ENCODE peak calls at places on chromosome 10, in nine cellular contexts. One of them, this sample, is unnamed.

GRCh38 chr10:126391162-126391880 is 3.0 kb upstream of the ADAM12 start:
- DNase-seq in esophagus squamous epithelium: no peak
- DNase-seq in fibroblast of pulmonary artery: peak
- DNase-seq in endothelial cell: no peak
- DNase-seq in cardiac muscle cell: no peak
- DNase-seq in foreskin fibroblast: peak
- DNase-seq in PC-9: no peak
- DNase-seq in left ventricle myocardium inferior: no peak
- DNase-seq in lower lobe of right lung: no peak
- DNase-seq in this sample: no peak

GRCh38 chr10:92087750-92088395 is 164.3 kb downstream of the BTAF1 start:
- DNase-seq in esophagus squamous epithelium: peak
- DNase-seq in fibroblast of pulmonary artery: peak
- DNase-seq in endothelial cell: peak
- DNase-seq in cardiac muscle cell: peak
- DNase-seq in foreskin fibroblast: peak
- DNase-seq in PC-9: peak
- DNase-seq in left ventricle myocardium inferior: peak
- DNase-seq in lower lobe of right lung: peak
- DNase-seq in this sample: peak

GRCh38 chr10:6202098-6202683 is 541 bp upstream of the PFKFB3 start:
- DNase-seq in esophagus squamous epithelium: no peak
- DNase-seq in fibroblast of pulmonary artery: no peak
- DNase-seq in endothelial cell: peak
- DNase-seq in cardiac muscle cell: no peak
- DNase-seq in foreskin fibroblast: no peak
- DNase-seq in PC-9: no peak
- DNase-seq in left ventricle myocardium inferior: no peak
- DNase-seq in lower lobe of right lung: no peak
- DNase-seq in this sample: no peak

GRCh38 chr10:14063531-14064317 is 267.0 kb downstream of the FRMD4A start:
- DNase-seq in esophagus squamous epithelium: no peak
- DNase-seq in fibroblast of pulmonary artery: peak
- DNase-seq in endothelial cell: no peak
- DNase-seq in cardiac muscle cell: peak
- DNase-seq in foreskin fibroblast: peak
- DNase-seq in PC-9: no peak
- DNase-seq in left ventricle myocardium inferior: no peak
- DNase-seq in lower lobe of right lung: no peak
- DNase-seq in this sample: peak

GRCh38 chr10:133210398-133211140 is 19.4 kb upstream of the UTF1 start:
- DNase-seq in esophagus squamous epithelium: no peak
- DNase-seq in fibroblast of pulmonary artery: no peak
- DNase-seq in endothelial cell: no peak
- DNase-seq in cardiac muscle cell: no peak
- DNase-seq in foreskin fibroblast: no peak
- DNase-seq in PC-9: no peak
- DNase-seq in left ventricle myocardium inferior: no peak
- DNase-seq in lower lobe of right lung: no peak
- DNase-seq in this sample: no peak

GRCh38 chr10:35412900-35413491 is 76.7 kb downstream of the CCNY start:
- DNase-seq in esophagus squamous epithelium: no peak
- DNase-seq in fibroblast of pulmonary artery: peak
- DNase-seq in endothelial cell: no peak
- DNase-seq in cardiac muscle cell: no peak
- DNase-seq in foreskin fibroblast: no peak
- DNase-seq in PC-9: peak
- DNase-seq in left ventricle myocardium inferior: no peak
- DNase-seq in lower lobe of right lung: no peak
- DNase-seq in this sample: no peak

GRCh38 chr10:127431525-127431924 is 117.6 kb upstream of the NPS start:
- DNase-seq in esophagus squamous epithelium: no peak
- DNase-seq in fibroblast of pulmonary artery: no peak
- DNase-seq in endothelial cell: no peak
- DNase-seq in cardiac muscle cell: no peak
- DNase-seq in foreskin fibroblast: no peak
- DNase-seq in PC-9: no peak
- DNase-seq in left ventricle myocardium inferior: no peak
- DNase-seq in lower lobe of right lung: no peak
- DNase-seq in this sample: no peak

GRCh38 chr10:133027480-133027879 is 60.2 kb upstream of the ADGRA1 start:
- DNase-seq in esophagus squamous epithelium: no peak
- DNase-seq in fibroblast of pulmonary artery: no peak
- DNase-seq in endothelial cell: no peak
- DNase-seq in cardiac muscle cell: no peak
- DNase-seq in foreskin fibroblast: no peak
- DNase-seq in PC-9: no peak
- DNase-seq in left ventricle myocardium inferior: no peak
- DNase-seq in lower lobe of right lung: no peak
- DNase-seq in this sample: no peak

GRCh38 chr10:118373786-118374185 is 31.7 kb upstream of the FAM204A start:
- DNase-seq in esophagus squamous epithelium: no peak
- DNase-seq in fibroblast of pulmonary artery: peak
- DNase-seq in endothelial cell: no peak
- DNase-seq in cardiac muscle cell: no peak
- DNase-seq in foreskin fibroblast: peak
- DNase-seq in PC-9: peak
- DNase-seq in left ventricle myocardium inferior: no peak
- DNase-seq in lower lobe of right lung: no peak
- DNase-seq in this sample: no peak

GRCh38 chr10:33665512-33665911 is 331.0 kb upstream of the NRP1 start:
- DNase-seq in esophagus squamous epithelium: no peak
- DNase-seq in fibroblast of pulmonary artery: peak
- DNase-seq in endothelial cell: no peak
- DNase-seq in cardiac muscle cell: no peak
- DNase-seq in foreskin fibroblast: peak
- DNase-seq in PC-9: no peak
- DNase-seq in left ventricle myocardium inferior: no peak
- DNase-seq in lower lobe of right lung: no peak
- DNase-seq in this sample: no peak

GRCh38 chr10:70169661-70170364 is 501 bp downstream of the SAR1A start:
- DNase-seq in esophagus squamous epithelium: no peak
- DNase-seq in fibroblast of pulmonary artery: no peak
- DNase-seq in endothelial cell: no peak
- DNase-seq in cardiac muscle cell: no peak
- DNase-seq in foreskin fibroblast: no peak
- DNase-seq in PC-9: no peak
- DNase-seq in left ventricle myocardium inferior: no peak
- DNase-seq in lower lobe of right lung: peak
- DNase-seq in this sample: no peak

GRCh38 chr10:17744395-17744841 is 7.6 kb upstream of the TMEM236 start:
- DNase-seq in esophagus squamous epithelium: no peak
- DNase-seq in fibroblast of pulmonary artery: peak
- DNase-seq in endothelial cell: no peak
- DNase-seq in cardiac muscle cell: no peak
- DNase-seq in foreskin fibroblast: no peak
- DNase-seq in PC-9: no peak
- DNase-seq in left ventricle myocardium inferior: no peak
- DNase-seq in lower lobe of right lung: no peak
- DNase-seq in this sample: no peak

GRCh38 chr10:132486539-132487121 is 51.0 kb upstream of the INPP5A start:
- DNase-seq in esophagus squamous epithelium: no peak
- DNase-seq in fibroblast of pulmonary artery: no peak
- DNase-seq in endothelial cell: no peak
- DNase-seq in cardiac muscle cell: no peak
- DNase-seq in foreskin fibroblast: no peak
- DNase-seq in PC-9: no peak
- DNase-seq in left ventricle myocardium inferior: no peak
- DNase-seq in lower lobe of right lung: peak
- DNase-seq in this sample: no peak

GRCh38 chr10:132200344-132201110 is 13.8 kb downstream of the DPYSL4 start:
- DNase-seq in esophagus squamous epithelium: no peak
- DNase-seq in fibroblast of pulmonary artery: no peak
- DNase-seq in endothelial cell: no peak
- DNase-seq in cardiac muscle cell: no peak
- DNase-seq in foreskin fibroblast: no peak
- DNase-seq in PC-9: no peak
- DNase-seq in left ventricle myocardium inferior: no peak
- DNase-seq in lower lobe of right lung: peak
- DNase-seq in this sample: no peak

GRCh38 chr10:7301039-7301768 is 109.6 kb downstream of the SFMBT2 start:
- DNase-seq in esophagus squamous epithelium: no peak
- DNase-seq in fibroblast of pulmonary artery: peak
- DNase-seq in endothelial cell: peak
- DNase-seq in cardiac muscle cell: peak
- DNase-seq in foreskin fibroblast: no peak
- DNase-seq in PC-9: no peak
- DNase-seq in left ventricle myocardium inferior: no peak
- DNase-seq in lower lobe of right lung: no peak
- DNase-seq in this sample: no peak

GRCh38 chr10:85224366-85224960 is 896.1 kb downstream of the CCSER2 start:
- DNase-seq in esophagus squamous epithelium: no peak
- DNase-seq in fibroblast of pulmonary artery: no peak
- DNase-seq in endothelial cell: no peak
- DNase-seq in cardiac muscle cell: no peak
- DNase-seq in foreskin fibroblast: no peak
- DNase-seq in PC-9: no peak
- DNase-seq in left ventricle myocardium inferior: no peak
- DNase-seq in lower lobe of right lung: no peak
- DNase-seq in this sample: no peak

GRCh38 chr10:79995979-79996629 is 47.2 kb upstream of the SFTPD start:
- DNase-seq in esophagus squamous epithelium: no peak
- DNase-seq in fibroblast of pulmonary artery: no peak
- DNase-seq in endothelial cell: no peak
- DNase-seq in cardiac muscle cell: no peak
- DNase-seq in foreskin fibroblast: no peak
- DNase-seq in PC-9: no peak
- DNase-seq in left ventricle myocardium inferior: no peak
- DNase-seq in lower lobe of right lung: no peak
- DNase-seq in this sample: no peak

DNA sequence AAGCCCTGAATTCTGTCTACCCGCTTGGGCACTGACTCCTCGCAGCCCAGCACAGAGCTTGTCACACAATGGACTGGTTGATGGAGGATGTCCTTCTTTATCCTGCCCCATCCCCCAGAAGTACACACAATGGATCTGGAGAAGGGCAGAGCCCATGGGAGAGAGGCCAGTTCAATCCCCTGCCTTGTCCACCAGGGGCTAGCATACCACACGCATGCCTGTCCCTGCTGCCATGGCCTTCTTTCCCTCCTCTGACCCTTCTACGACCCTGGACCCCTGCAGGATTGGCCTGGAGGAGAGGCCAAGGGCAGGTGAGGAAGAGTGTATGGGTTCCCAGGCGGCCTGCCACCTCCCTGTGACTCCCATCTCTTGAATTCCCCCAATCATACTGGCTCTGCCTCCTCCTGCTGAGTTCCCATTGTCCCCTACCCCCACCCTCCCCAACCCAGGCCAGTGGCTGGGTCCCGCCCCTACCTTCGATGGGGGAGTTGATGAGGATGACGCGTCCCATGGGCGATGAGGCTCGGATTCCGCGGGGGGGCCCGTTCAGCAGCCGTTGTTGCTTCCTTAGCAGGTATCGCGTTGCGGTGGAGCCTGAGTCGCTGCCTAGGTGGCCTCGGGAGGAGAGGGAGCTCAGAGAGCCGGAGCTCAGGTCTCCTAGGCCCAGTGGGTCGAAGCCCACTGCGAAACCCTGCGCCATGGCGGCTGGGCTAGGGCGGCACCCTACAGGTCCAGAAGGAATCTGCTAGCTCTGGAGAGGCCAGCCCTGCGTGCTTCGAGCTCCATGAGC is 1.2 kb downstream of the PDZD7 start:
- DNase-seq in esophagus squamous epithelium: no peak
- DNase-seq in fibroblast of pulmonary artery: no peak
- DNase-seq in endothelial cell: peak
- DNase-seq in cardiac muscle cell: peak
- DNase-seq in foreskin fibroblast: no peak
- DNase-seq in PC-9: no peak
- DNase-seq in left ventricle myocardium inferior: no peak
- DNase-seq in lower lobe of right lung: no peak
- DNase-seq in this sample: no peak
- TF ChIP-seq CTCF in esophagus squamous epithelium: no peak
- TF ChIP-seq CTCF in fibroblast of pulmonary artery: peak
- TF ChIP-seq CTCF in endothelial cell: no peak
- TF ChIP-seq CTCF in cardiac muscle cell: peak
- TF ChIP-seq CTCF in foreskin fibroblast: peak
- TF ChIP-seq CTCF in PC-9: no peak
- TF ChIP-seq CTCF in left ventricle myocardium inferior: no peak
- TF ChIP-seq CTCF in lower lobe of right lung: no peak
- TF ChIP-seq CTCF in this sample: no peak

DNA sequence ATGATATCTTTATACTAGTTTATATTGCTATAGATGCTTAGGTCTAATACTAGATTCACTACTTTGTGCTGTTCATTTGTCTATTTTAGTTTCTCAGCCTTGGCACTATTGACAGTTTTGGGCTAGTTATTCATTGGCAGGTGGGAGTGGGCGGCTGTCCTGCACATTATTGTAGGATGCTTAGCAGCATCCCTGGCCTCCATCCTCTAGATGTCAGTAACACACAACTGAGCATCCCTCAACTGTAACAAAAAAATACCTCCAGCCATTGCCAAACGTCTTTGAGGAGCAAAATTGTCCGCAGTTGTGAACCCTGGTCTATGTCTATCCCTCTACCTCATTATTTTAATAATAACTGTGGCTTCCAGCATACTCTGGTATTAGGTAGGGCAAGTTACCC is 34.4 kb upstream of the PNLIP start:
- DNase-seq in esophagus squamous epithelium: no peak
- DNase-seq in fibroblast of pulmonary artery: no peak
- DNase-seq in endothelial cell: no peak
- DNase-seq in cardiac muscle cell: no peak
- DNase-seq in foreskin fibroblast: no peak
- DNase-seq in PC-9: no peak
- DNase-seq in left ventricle myocardium inferior: no peak
- DNase-seq in lower lobe of right lung: no peak
- DNase-seq in this sample: no peak
- TF ChIP-seq CTCF in esophagus squamous epithelium: no peak
- TF ChIP-seq CTCF in fibroblast of pulmonary artery: no peak
- TF ChIP-seq CTCF in endothelial cell: no peak
- TF ChIP-seq CTCF in cardiac muscle cell: no peak
- TF ChIP-seq CTCF in foreskin fibroblast: no peak
- TF ChIP-seq CTCF in PC-9: no peak
- TF ChIP-seq CTCF in left ventricle myocardium inferior: no peak
- TF ChIP-seq CTCF in lower lobe of right lung: no peak
- TF ChIP-seq CTCF in this sample: no peak

GRCh38 chr10:104127411-104127810 is 5.4 kb downstream of the SFR1 start:
- DNase-seq in esophagus squamous epithelium: no peak
- DNase-seq in fibroblast of pulmonary artery: no peak
- DNase-seq in endothelial cell: no peak
- DNase-seq in cardiac muscle cell: peak
- DNase-seq in foreskin fibroblast: no peak
- DNase-seq in PC-9: no peak
- DNase-seq in left ventricle myocardium inferior: no peak
- DNase-seq in lower lobe of right lung: no peak
- DNase-seq in this sample: no peak
- TF ChIP-seq CTCF in esophagus squamous epithelium: no peak
- TF ChIP-seq CTCF in fibroblast of pulmonary artery: peak
- TF ChIP-seq CTCF in endothelial cell: peak
- TF ChIP-seq CTCF in cardiac muscle cell: peak
- TF ChIP-seq CTCF in foreskin fibroblast: no peak
- TF ChIP-seq CTCF in PC-9: peak
- TF ChIP-seq CTCF in left ventricle myocardium inferior: peak
- TF ChIP-seq CTCF in lower lobe of right lung: no peak
- TF ChIP-seq CTCF in this sample: no peak

DNA sequence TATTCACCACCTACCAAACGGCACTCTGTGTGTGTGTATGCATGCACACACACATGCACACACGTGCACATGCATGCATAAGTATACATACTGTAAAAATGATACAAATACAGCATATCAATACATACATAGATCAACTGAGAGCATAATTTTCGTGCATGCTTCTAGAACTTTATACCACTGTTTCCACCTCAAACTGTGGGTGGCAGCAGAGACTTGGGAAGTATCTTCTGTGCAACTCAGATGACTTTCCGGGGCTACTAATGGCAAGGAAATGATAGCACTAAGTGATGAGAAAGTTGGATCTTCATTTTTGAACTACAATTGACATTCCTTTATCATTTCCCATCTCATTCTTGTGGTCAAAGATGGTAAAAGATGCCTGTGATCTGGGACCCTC is 570.7 kb downstream of the REEP3 start:
- DNase-seq in esophagus squamous epithelium: no peak
- DNase-seq in fibroblast of pulmonary artery: peak
- DNase-seq in endothelial cell: no peak
- DNase-seq in cardiac muscle cell: peak
- DNase-seq in foreskin fibroblast: no peak
- DNase-seq in PC-9: no peak
- DNase-seq in left ventricle myocardium inferior: no peak
- DNase-seq in lower lobe of right lung: no peak
- DNase-seq in this sample: no peak
- TF ChIP-seq CTCF in esophagus squamous epithelium: no peak
- TF ChIP-seq CTCF in fibroblast of pulmonary artery: no peak
- TF ChIP-seq CTCF in endothelial cell: no peak
- TF ChIP-seq CTCF in cardiac muscle cell: peak
- TF ChIP-seq CTCF in foreskin fibroblast: no peak
- TF ChIP-seq CTCF in PC-9: peak
- TF ChIP-seq CTCF in left ventricle myocardium inferior: peak
- TF ChIP-seq CTCF in lower lobe of right lung: no peak
- TF ChIP-seq CTCF in this sample: no peak

This sample was measured in AG09319.